ENCODE peak calls at places on chromosomes 4 and X, in six cellular contexts. One of them, this sample, is unnamed.

GRCh38 chr4:52836653-52837052 is 25.5 kb upstream of the RASL11B start:
- DNase-seq in brain microvascular endothelial cell: no peak
- DNase-seq in small intestine: no peak
- DNase-seq in stimulated activated naive B cell treated with anti-CD40 and anti-IgM and Interleukin-4, amounts not matched to agents 10 μg/mL and 1 μg/mL and 100 μg/mL, for 72 hours: no peak
- DNase-seq in A673: no peak
- DNase-seq in uterus: no peak
- DNase-seq in this sample: no peak

GRCh38 chr4:101823864-101824263 is 33.3 kb downstream of the BANK1 start:
- DNase-seq in brain microvascular endothelial cell: no peak
- DNase-seq in small intestine: no peak
- DNase-seq in stimulated activated naive B cell treated with anti-CD40 and anti-IgM and Interleukin-4, amounts not matched to agents 10 μg/mL and 1 μg/mL and 100 μg/mL, for 72 hours: no peak
- DNase-seq in A673: no peak
- DNase-seq in uterus: no peak
- DNase-seq in this sample: no peak

GRCh38 chr4:53313510-53313909 is 52.4 kb downstream of the SCFD2 start:
- DNase-seq in brain microvascular endothelial cell: peak
- DNase-seq in small intestine: peak
- DNase-seq in stimulated activated naive B cell treated with anti-CD40 and anti-IgM and Interleukin-4, amounts not matched to agents 10 μg/mL and 1 μg/mL and 100 μg/mL, for 72 hours: no peak
- DNase-seq in A673: peak
- DNase-seq in uterus: no peak
- DNase-seq in this sample: no peak

GRCh38 chr4:64121803-64122202 is 287.4 kb downstream of the TECRL start:
- DNase-seq in brain microvascular endothelial cell: no peak
- DNase-seq in small intestine: no peak
- DNase-seq in stimulated activated naive B cell treated with anti-CD40 and anti-IgM and Interleukin-4, amounts not matched to agents 10 μg/mL and 1 μg/mL and 100 μg/mL, for 72 hours: no peak
- DNase-seq in A673: no peak
- DNase-seq in uterus: no peak
- DNase-seq in this sample: no peak

GRCh38 chr4:140176735-140177134 is 22.8 kb upstream of the MAML3 start:
- DNase-seq in brain microvascular endothelial cell: peak
- DNase-seq in small intestine: no peak
- DNase-seq in stimulated activated naive B cell treated with anti-CD40 and anti-IgM and Interleukin-4, amounts not matched to agents 10 μg/mL and 1 μg/mL and 100 μg/mL, for 72 hours: no peak
- DNase-seq in A673: no peak
- DNase-seq in uterus: no peak
- DNase-seq in this sample: no peak

GRCh38 chr4:109233585-109233984 is 68.9 kb downstream of the COL25A1 start:
- DNase-seq in brain microvascular endothelial cell: no peak
- DNase-seq in small intestine: peak
- DNase-seq in stimulated activated naive B cell treated with anti-CD40 and anti-IgM and Interleukin-4, amounts not matched to agents 10 μg/mL and 1 μg/mL and 100 μg/mL, for 72 hours: no peak
- DNase-seq in A673: no peak
- DNase-seq in uterus: no peak
- DNase-seq in this sample: no peak

GRCh38 chr4:52861879-52862604 is at the start of gene RASL11B:
- DNase-seq in brain microvascular endothelial cell: peak
- DNase-seq in small intestine: peak
- DNase-seq in stimulated activated naive B cell treated with anti-CD40 and anti-IgM and Interleukin-4, amounts not matched to agents 10 μg/mL and 1 μg/mL and 100 μg/mL, for 72 hours: peak
- DNase-seq in A673: peak
- DNase-seq in uterus: peak
- DNase-seq in this sample: peak

GRCh38 chr4:4941741-4942140 is 77.5 kb downstream of the CYTL1 start:
- DNase-seq in brain microvascular endothelial cell: no peak
- DNase-seq in small intestine: no peak
- DNase-seq in stimulated activated naive B cell treated with anti-CD40 and anti-IgM and Interleukin-4, amounts not matched to agents 10 μg/mL and 1 μg/mL and 100 μg/mL, for 72 hours: no peak
- DNase-seq in A673: no peak
- DNase-seq in uterus: no peak
- DNase-seq in this sample: no peak

GRCh38 chrX:154731881-154732280 is 19.0 kb downstream of the GAB3 start:
- DNase-seq in brain microvascular endothelial cell: peak
- DNase-seq in small intestine: no peak
- DNase-seq in stimulated activated naive B cell treated with anti-CD40 and anti-IgM and Interleukin-4, amounts not matched to agents 10 μg/mL and 1 μg/mL and 100 μg/mL, for 72 hours: no peak
- DNase-seq in A673: no peak
- DNase-seq in uterus: no peak
- DNase-seq in this sample: no peak

GRCh38 chrX:150647331-150647730 is 45.9 kb upstream of the MTMR1 start:
- DNase-seq in brain microvascular endothelial cell: no peak
- DNase-seq in small intestine: no peak
- DNase-seq in stimulated activated naive B cell treated with anti-CD40 and anti-IgM and Interleukin-4, amounts not matched to agents 10 μg/mL and 1 μg/mL and 100 μg/mL, for 72 hours: no peak
- DNase-seq in A673: no peak
- DNase-seq in uterus: no peak
- DNase-seq in this sample: no peak

GRCh38 chrX:49129427-49129826 is 5.9 kb upstream of the GPKOW start:
- DNase-seq in brain microvascular endothelial cell: no peak
- DNase-seq in small intestine: no peak
- DNase-seq in stimulated activated naive B cell treated with anti-CD40 and anti-IgM and Interleukin-4, amounts not matched to agents 10 μg/mL and 1 μg/mL and 100 μg/mL, for 72 hours: no peak
- DNase-seq in A673: no peak
- DNase-seq in uterus: no peak
- DNase-seq in this sample: no peak

GRCh38 chrX:131792789-131793462 is 230.2 kb upstream of the STK26 start:
- DNase-seq in brain microvascular endothelial cell: peak
- DNase-seq in small intestine: no peak
- DNase-seq in stimulated activated naive B cell treated with anti-CD40 and anti-IgM and Interleukin-4, amounts not matched to agents 10 μg/mL and 1 μg/mL and 100 μg/mL, for 72 hours: peak
- DNase-seq in A673: peak
- DNase-seq in uterus: peak
- DNase-seq in this sample: peak

GRCh38 chrX:78314561-78314960 is 12.8 kb downstream of the CYSLTR1 start:
- DNase-seq in brain microvascular endothelial cell: no peak
- DNase-seq in small intestine: no peak
- DNase-seq in stimulated activated naive B cell treated with anti-CD40 and anti-IgM and Interleukin-4, amounts not matched to agents 10 μg/mL and 1 μg/mL and 100 μg/mL, for 72 hours: no peak
- DNase-seq in A673: no peak
- DNase-seq in uterus: no peak
- DNase-seq in this sample: no peak

GRCh38 chr4:112933790-112934189 is 115.7 kb upstream of the ANK2 start:
- DNase-seq in brain microvascular endothelial cell: no peak
- DNase-seq in small intestine: no peak
- DNase-seq in stimulated activated naive B cell treated with anti-CD40 and anti-IgM and Interleukin-4, amounts not matched to agents 10 μg/mL and 1 μg/mL and 100 μg/mL, for 72 hours: no peak
- DNase-seq in A673: no peak
- DNase-seq in uterus: no peak
- DNase-seq in this sample: no peak

GRCh38 chrX:45557390-45557789 is 356.7 kb upstream of the DIPK2B start:
- DNase-seq in brain microvascular endothelial cell: no peak
- DNase-seq in small intestine: peak
- DNase-seq in stimulated activated naive B cell treated with anti-CD40 and anti-IgM and Interleukin-4, amounts not matched to agents 10 μg/mL and 1 μg/mL and 100 μg/mL, for 72 hours: no peak
- DNase-seq in A673: no peak
- DNase-seq in uterus: no peak
- DNase-seq in this sample: no peak

GRCh38 chr4:98938386-98938785 is 9.5 kb upstream of the EIF4E start:
- DNase-seq in brain microvascular endothelial cell: peak
- DNase-seq in small intestine: peak
- DNase-seq in stimulated activated naive B cell treated with anti-CD40 and anti-IgM and Interleukin-4, amounts not matched to agents 10 μg/mL and 1 μg/mL and 100 μg/mL, for 72 hours: no peak
- DNase-seq in A673: no peak
- DNase-seq in uterus: no peak
- DNase-seq in this sample: no peak

GRCh38 chr4:1169691-1170096 is 2.7 kb downstream of the SPON2 start:
- DNase-seq in brain microvascular endothelial cell: no peak
- DNase-seq in small intestine: no peak
- DNase-seq in stimulated activated naive B cell treated with anti-CD40 and anti-IgM and Interleukin-4, amounts not matched to agents 10 μg/mL and 1 μg/mL and 100 μg/mL, for 72 hours: no peak
- DNase-seq in A673: no peak
- DNase-seq in uterus: no peak
- DNase-seq in this sample: no peak

GRCh38 chrX:46959101-46959500 is 46.9 kb downstream of the JADE3 start:
- DNase-seq in brain microvascular endothelial cell: no peak
- DNase-seq in small intestine: no peak
- DNase-seq in stimulated activated naive B cell treated with anti-CD40 and anti-IgM and Interleukin-4, amounts not matched to agents 10 μg/mL and 1 μg/mL and 100 μg/mL, for 72 hours: no peak
- DNase-seq in A673: no peak
- DNase-seq in uterus: no peak
- DNase-seq in this sample: no peak

GRCh38 chrX:3216581-3216980 is 129.9 kb downstream of the MXRA5 start:
- DNase-seq in brain microvascular endothelial cell: no peak
- DNase-seq in small intestine: no peak
- DNase-seq in stimulated activated naive B cell treated with anti-CD40 and anti-IgM and Interleukin-4, amounts not matched to agents 10 μg/mL and 1 μg/mL and 100 μg/mL, for 72 hours: no peak
- DNase-seq in A673: no peak
- DNase-seq in uterus: no peak
- DNase-seq in this sample: no peak

GRCh38 chrX:136689441-136689840 is 41.5 kb downstream of the CD40LG start:
- DNase-seq in brain microvascular endothelial cell: peak
- DNase-seq in small intestine: peak
- DNase-seq in stimulated activated naive B cell treated with anti-CD40 and anti-IgM and Interleukin-4, amounts not matched to agents 10 μg/mL and 1 μg/mL and 100 μg/mL, for 72 hours: no peak
- DNase-seq in A673: no peak
- DNase-seq in uterus: no peak
- DNase-seq in this sample: no peak